ENCODE peak calls at places on chromosomes 1 and 21, in five cellular contexts. One of them, this sample, is unnamed.

GRCh38 chr1:169999357-169999756 is 75.1 kb downstream of the KIFAP3 start:
- DNase-seq in dermis blood vessel endothelial cell: peak
- DNase-seq in stromal cell of bone marrow: peak
- DNase-seq in NCI-H460: peak
- DNase-seq in activated CD8-positive, alpha-beta memory T cell treated with anti-CD3 and anti-CD28 coated beads for 48 hours: no peak
- DNase-seq in this sample: peak

GRCh38 chr1:61053712-61054608 is 28.4 kb upstream of the NFIA start:
- DNase-seq in NCI-H460: no peak
- DNase-seq in activated CD8-positive, alpha-beta memory T cell treated with anti-CD3 and anti-CD28 coated beads for 48 hours: no peak
- DNase-seq in dermis blood vessel endothelial cell: peak
- DNase-seq in stromal cell of bone marrow: no peak
- DNase-seq in this sample: no peak

GRCh38 chr1:62407398-62408009 is 29.3 kb upstream of the USP1 start:
- DNase-seq in dermis blood vessel endothelial cell: peak
- DNase-seq in stromal cell of bone marrow: peak
- DNase-seq in NCI-H460: peak
- DNase-seq in activated CD8-positive, alpha-beta memory T cell treated with anti-CD3 and anti-CD28 coated beads for 48 hours: no peak
- DNase-seq in this sample: peak

GRCh38 chr21:33857846-33858671 is 57.5 kb downstream of the ATP5PO start:
- DNase-seq in NCI-H460: no peak
- DNase-seq in dermis blood vessel endothelial cell: no peak
- DNase-seq in activated CD8-positive, alpha-beta memory T cell treated with anti-CD3 and anti-CD28 coated beads for 48 hours: no peak
- DNase-seq in stromal cell of bone marrow: no peak
- DNase-seq in this sample: no peak

GRCh38 chr1:18282851-18283600 is 175.4 kb downstream of the IGSF21 start:
- DNase-seq in dermis blood vessel endothelial cell: no peak
- DNase-seq in activated CD8-positive, alpha-beta memory T cell treated with anti-CD3 and anti-CD28 coated beads for 48 hours: no peak
- DNase-seq in stromal cell of bone marrow: no peak
- DNase-seq in NCI-H460: no peak
- DNase-seq in this sample: no peak

GRCh38 chr1:160605205-160605604 is 25.9 kb upstream of the CD84 start:
- DNase-seq in stromal cell of bone marrow: no peak
- DNase-seq in activated CD8-positive, alpha-beta memory T cell treated with anti-CD3 and anti-CD28 coated beads for 48 hours: no peak
- DNase-seq in NCI-H460: no peak
- DNase-seq in dermis blood vessel endothelial cell: no peak
- DNase-seq in this sample: no peak

GRCh38 chr1:229539868-229540506 is 18.5 kb downstream of the ABCB10 start:
- DNase-seq in NCI-H460: no peak
- DNase-seq in dermis blood vessel endothelial cell: no peak
- DNase-seq in stromal cell of bone marrow: no peak
- DNase-seq in activated CD8-positive, alpha-beta memory T cell treated with anti-CD3 and anti-CD28 coated beads for 48 hours: no peak
- DNase-seq in this sample: no peak

GRCh38 chr21:35020446-35020845 is 28.7 kb downstream of the RUNX1 start:
- DNase-seq in activated CD8-positive, alpha-beta memory T cell treated with anti-CD3 and anti-CD28 coated beads for 48 hours: no peak
- DNase-seq in stromal cell of bone marrow: no peak
- DNase-seq in dermis blood vessel endothelial cell: no peak
- DNase-seq in NCI-H460: no peak
- DNase-seq in this sample: no peak

GRCh38 chr1:102902045-102902444 is 206.3 kb downstream of the COL11A1 start:
- DNase-seq in dermis blood vessel endothelial cell: no peak
- DNase-seq in stromal cell of bone marrow: no peak
- DNase-seq in activated CD8-positive, alpha-beta memory T cell treated with anti-CD3 and anti-CD28 coated beads for 48 hours: no peak
- DNase-seq in NCI-H460: no peak
- DNase-seq in this sample: no peak

GRCh38 chr1:225519166-225519863 is 91.5 kb upstream of the LBR start:
- DNase-seq in activated CD8-positive, alpha-beta memory T cell treated with anti-CD3 and anti-CD28 coated beads for 48 hours: no peak
- DNase-seq in stromal cell of bone marrow: no peak
- DNase-seq in NCI-H460: no peak
- DNase-seq in dermis blood vessel endothelial cell: no peak
- DNase-seq in this sample: no peak

GRCh38 chr21:14991957-14992356 is 72.8 kb downstream of the NRIP1 start:
- DNase-seq in NCI-H460: no peak
- DNase-seq in dermis blood vessel endothelial cell: peak
- DNase-seq in activated CD8-positive, alpha-beta memory T cell treated with anti-CD3 and anti-CD28 coated beads for 48 hours: no peak
- DNase-seq in stromal cell of bone marrow: no peak
- DNase-seq in this sample: no peak

GRCh38 chr1:41739061-41739955 is 179.4 kb downstream of the HIVEP3 start:
- DNase-seq in dermis blood vessel endothelial cell: peak
- DNase-seq in stromal cell of bone marrow: peak
- DNase-seq in NCI-H460: no peak
- DNase-seq in activated CD8-positive, alpha-beta memory T cell treated with anti-CD3 and anti-CD28 coated beads for 48 hours: peak
- DNase-seq in this sample: no peak

GRCh38 chr1:234535763-234536515 is 57.0 kb upstream of the TARBP1 start:
- DNase-seq in stromal cell of bone marrow: peak
- DNase-seq in dermis blood vessel endothelial cell: peak
- DNase-seq in NCI-H460: no peak
- DNase-seq in activated CD8-positive, alpha-beta memory T cell treated with anti-CD3 and anti-CD28 coated beads for 48 hours: no peak
- DNase-seq in this sample: no peak

GRCh38 chr1:71986181-71986580 is 296.2 kb downstream of the NEGR1 start:
- DNase-seq in stromal cell of bone marrow: peak
- DNase-seq in activated CD8-positive, alpha-beta memory T cell treated with anti-CD3 and anti-CD28 coated beads for 48 hours: no peak
- DNase-seq in dermis blood vessel endothelial cell: no peak
- DNase-seq in NCI-H460: no peak
- DNase-seq in this sample: no peak

GRCh38 chr1:243942196-243943150 is 92.4 kb upstream of the AKT3 start:
- DNase-seq in stromal cell of bone marrow: no peak
- DNase-seq in NCI-H460: no peak
- DNase-seq in dermis blood vessel endothelial cell: no peak
- DNase-seq in activated CD8-positive, alpha-beta memory T cell treated with anti-CD3 and anti-CD28 coated beads for 48 hours: no peak
- DNase-seq in this sample: no peak

GRCh38 chr1:21631944-21632887 is 36.9 kb downstream of the RAP1GAP start:
- DNase-seq in activated CD8-positive, alpha-beta memory T cell treated with anti-CD3 and anti-CD28 coated beads for 48 hours: no peak
- DNase-seq in dermis blood vessel endothelial cell: no peak
- DNase-seq in stromal cell of bone marrow: no peak
- DNase-seq in NCI-H460: no peak
- DNase-seq in this sample: no peak

GRCh38 chr21:33265664-33266049 is 510 bp upstream of the IL10RB start:
- DNase-seq in stromal cell of bone marrow: no peak
- DNase-seq in dermis blood vessel endothelial cell: peak
- DNase-seq in activated CD8-positive, alpha-beta memory T cell treated with anti-CD3 and anti-CD28 coated beads for 48 hours: no peak
- DNase-seq in NCI-H460: no peak
- DNase-seq in this sample: no peak

GRCh38 chr21:15617968-15618367 is 111.8 kb upstream of the USP25 start:
- DNase-seq in NCI-H460: no peak
- DNase-seq in activated CD8-positive, alpha-beta memory T cell treated with anti-CD3 and anti-CD28 coated beads for 48 hours: no peak
- DNase-seq in stromal cell of bone marrow: peak
- DNase-seq in dermis blood vessel endothelial cell: peak
- DNase-seq in this sample: peak

GRCh38 chr1:9793291-9793690 is 30.5 kb downstream of the CLSTN1 start:
- DNase-seq in stromal cell of bone marrow: no peak
- DNase-seq in dermis blood vessel endothelial cell: no peak
- DNase-seq in activated CD8-positive, alpha-beta memory T cell treated with anti-CD3 and anti-CD28 coated beads for 48 hours: no peak
- DNase-seq in NCI-H460: no peak
- DNase-seq in this sample: no peak